ENCODE peak calls at places on chromosomes 7 and 10, in nine cellular contexts. One of them, this sample, is unnamed.

GRCh38 chr7:32070406-32071360 is at the start of gene PDE1C:
- DNase-seq in Panc1: no peak
- DNase-seq in left colon: no peak
- DNase-seq in choroid plexus epithelial cell: no peak
- DNase-seq in activated T-helper 2 cell treated with anti-CD3 and anti-CD28 coated beads, Interferon-gamma antibody, Interleukin-2, Interleukin-4, amounts not matched to agents 10 μg/mL and 5 μg/mL and 100 μg/mL, durations not matched to agents 14 hours and 24 hours and 36 hours: no peak
- DNase-seq in upper lobe of right lung: no peak
- DNase-seq in ELR: peak; percentile 28
- DNase-seq in LHCN-M2: no peak
- DNase-seq in K562: no peak
- DNase-seq in this sample: peak; percentile 33

GRCh38 chr10:108453166-108453565 is 1288.7 kb upstream of the SORCS1 start:
- DNase-seq in LHCN-M2: no peak
- DNase-seq in upper lobe of right lung: no peak
- DNase-seq in left colon: no peak
- DNase-seq in activated T-helper 2 cell treated with anti-CD3 and anti-CD28 coated beads, Interferon-gamma antibody, Interleukin-2, Interleukin-4, amounts not matched to agents 10 μg/mL and 5 μg/mL and 100 μg/mL, durations not matched to agents 14 hours and 24 hours and 36 hours: no peak
- DNase-seq in choroid plexus epithelial cell: no peak
- DNase-seq in K562: no peak
- DNase-seq in Panc1: no peak
- DNase-seq in ELR: no peak
- DNase-seq in this sample: no peak

GRCh38 chr10:61897671-61898434 is 3.6 kb upstream of the ARID5B start:
- DNase-seq in choroid plexus epithelial cell: peak; percentile 75
- DNase-seq in upper lobe of right lung: no peak
- DNase-seq in LHCN-M2: peak; percentile 55
- DNase-seq in ELR: peak; percentile 67
- DNase-seq in K562: peak; percentile 60
- DNase-seq in activated T-helper 2 cell treated with anti-CD3 and anti-CD28 coated beads, Interferon-gamma antibody, Interleukin-2, Interleukin-4, amounts not matched to agents 10 μg/mL and 5 μg/mL and 100 μg/mL, durations not matched to agents 14 hours and 24 hours and 36 hours: no peak
- DNase-seq in left colon: peak; percentile 53
- DNase-seq in Panc1: no peak
- DNase-seq in this sample: peak; percentile 42

GRCh38 chr7:99827040-99827778 is 604 bp upstream of the CYP3A43 start:
- DNase-seq in Panc1: no peak
- DNase-seq in activated T-helper 2 cell treated with anti-CD3 and anti-CD28 coated beads, Interferon-gamma antibody, Interleukin-2, Interleukin-4, amounts not matched to agents 10 μg/mL and 5 μg/mL and 100 μg/mL, durations not matched to agents 14 hours and 24 hours and 36 hours: no peak
- DNase-seq in LHCN-M2: no peak
- DNase-seq in upper lobe of right lung: no peak
- DNase-seq in ELR: no peak
- DNase-seq in choroid plexus epithelial cell: no peak
- DNase-seq in K562: no peak
- DNase-seq in left colon: no peak
- DNase-seq in this sample: no peak

GRCh38 chr7:3244241-3244814 is 56.7 kb upstream of the SDK1 start:
- DNase-seq in K562: no peak
- DNase-seq in LHCN-M2: peak; percentile 74
- DNase-seq in ELR: peak; percentile 81
- DNase-seq in Panc1: peak; percentile 84
- DNase-seq in upper lobe of right lung: no peak
- DNase-seq in activated T-helper 2 cell treated with anti-CD3 and anti-CD28 coated beads, Interferon-gamma antibody, Interleukin-2, Interleukin-4, amounts not matched to agents 10 μg/mL and 5 μg/mL and 100 μg/mL, durations not matched to agents 14 hours and 24 hours and 36 hours: no peak
- DNase-seq in choroid plexus epithelial cell: peak; percentile 56
- DNase-seq in left colon: no peak
- DNase-seq in this sample: peak; percentile 74

GRCh38 chr10:110425684-110426293 is 71.9 kb upstream of the DUSP5 start:
- DNase-seq in ELR: peak; percentile 93
- DNase-seq in LHCN-M2: peak; percentile 98
- DNase-seq in upper lobe of right lung: no peak
- DNase-seq in K562: peak; percentile 51
- DNase-seq in left colon: no peak
- DNase-seq in choroid plexus epithelial cell: peak; percentile 98
- DNase-seq in activated T-helper 2 cell treated with anti-CD3 and anti-CD28 coated beads, Interferon-gamma antibody, Interleukin-2, Interleukin-4, amounts not matched to agents 10 μg/mL and 5 μg/mL and 100 μg/mL, durations not matched to agents 14 hours and 24 hours and 36 hours: peak; percentile 34
- DNase-seq in Panc1: no peak
- DNase-seq in this sample: peak; percentile 99

GRCh38 chr7:128030999-128031681 is at the start of gene LRRC4:
- DNase-seq in left colon: no peak
- DNase-seq in LHCN-M2: peak; percentile 59
- DNase-seq in K562: no peak
- DNase-seq in upper lobe of right lung: peak; percentile 74
- DNase-seq in ELR: peak; percentile 62
- DNase-seq in Panc1: no peak
- DNase-seq in activated T-helper 2 cell treated with anti-CD3 and anti-CD28 coated beads, Interferon-gamma antibody, Interleukin-2, Interleukin-4, amounts not matched to agents 10 μg/mL and 5 μg/mL and 100 μg/mL, durations not matched to agents 14 hours and 24 hours and 36 hours: no peak
- DNase-seq in choroid plexus epithelial cell: peak; percentile 59
- DNase-seq in this sample: peak; percentile 50

GRCh38 chr7:2959343-2959680 is 84.4 kb downstream of the CARD11 start:
- DNase-seq in upper lobe of right lung: peak; percentile 60
- DNase-seq in Panc1: no peak
- DNase-seq in ELR: no peak
- DNase-seq in K562: no peak
- DNase-seq in LHCN-M2: no peak
- DNase-seq in choroid plexus epithelial cell: no peak
- DNase-seq in activated T-helper 2 cell treated with anti-CD3 and anti-CD28 coated beads, Interferon-gamma antibody, Interleukin-2, Interleukin-4, amounts not matched to agents 10 μg/mL and 5 μg/mL and 100 μg/mL, durations not matched to agents 14 hours and 24 hours and 36 hours: no peak
- DNase-seq in left colon: peak; percentile 7
- DNase-seq in this sample: no peak

GRCh38 chr10:77135555-77135954 is 502.1 kb downstream of the KCNMA1 start:
- DNase-seq in left colon: no peak
- DNase-seq in upper lobe of right lung: no peak
- DNase-seq in choroid plexus epithelial cell: no peak
- DNase-seq in ELR: no peak
- DNase-seq in K562: no peak
- DNase-seq in activated T-helper 2 cell treated with anti-CD3 and anti-CD28 coated beads, Interferon-gamma antibody, Interleukin-2, Interleukin-4, amounts not matched to agents 10 μg/mL and 5 μg/mL and 100 μg/mL, durations not matched to agents 14 hours and 24 hours and 36 hours: no peak
- DNase-seq in Panc1: no peak
- DNase-seq in LHCN-M2: no peak
- DNase-seq in this sample: no peak

GRCh38 chr10:110843796-110844616 is 27.7 kb upstream of the PDCD4 start:
- DNase-seq in left colon: peak; percentile 83
- DNase-seq in LHCN-M2: no peak
- DNase-seq in ELR: no peak
- DNase-seq in Panc1: no peak
- DNase-seq in activated T-helper 2 cell treated with anti-CD3 and anti-CD28 coated beads, Interferon-gamma antibody, Interleukin-2, Interleukin-4, amounts not matched to agents 10 μg/mL and 5 μg/mL and 100 μg/mL, durations not matched to agents 14 hours and 24 hours and 36 hours: no peak
- DNase-seq in choroid plexus epithelial cell: no peak
- DNase-seq in K562: no peak
- DNase-seq in upper lobe of right lung: no peak
- DNase-seq in this sample: no peak

GRCh38 chr7:20340839-20341238 is 10.1 kb downstream of the ITGB8 start:
- DNase-seq in Panc1: no peak
- DNase-seq in K562: no peak
- DNase-seq in LHCN-M2: no peak
- DNase-seq in choroid plexus epithelial cell: no peak
- DNase-seq in upper lobe of right lung: no peak
- DNase-seq in ELR: no peak
- DNase-seq in left colon: peak; percentile 38
- DNase-seq in activated T-helper 2 cell treated with anti-CD3 and anti-CD28 coated beads, Interferon-gamma antibody, Interleukin-2, Interleukin-4, amounts not matched to agents 10 μg/mL and 5 μg/mL and 100 μg/mL, durations not matched to agents 14 hours and 24 hours and 36 hours: no peak
- DNase-seq in this sample: peak; percentile 69

GRCh38 chr10:96416643-96417042 is 57.8 kb upstream of the OPALIN start:
- DNase-seq in left colon: peak; percentile 56
- DNase-seq in LHCN-M2: no peak
- DNase-seq in Panc1: no peak
- DNase-seq in activated T-helper 2 cell treated with anti-CD3 and anti-CD28 coated beads, Interferon-gamma antibody, Interleukin-2, Interleukin-4, amounts not matched to agents 10 μg/mL and 5 μg/mL and 100 μg/mL, durations not matched to agents 14 hours and 24 hours and 36 hours: no peak
- DNase-seq in K562: no peak
- DNase-seq in ELR: no peak
- DNase-seq in upper lobe of right lung: no peak
- DNase-seq in choroid plexus epithelial cell: peak; percentile 42
- DNase-seq in this sample: no peak

GRCh38 chr7:767580-767940 is 40.5 kb upstream of the PRKAR1B start:
- DNase-seq in left colon: no peak
- DNase-seq in ELR: no peak
- DNase-seq in Panc1: no peak
- DNase-seq in choroid plexus epithelial cell: peak; percentile 99
- DNase-seq in activated T-helper 2 cell treated with anti-CD3 and anti-CD28 coated beads, Interferon-gamma antibody, Interleukin-2, Interleukin-4, amounts not matched to agents 10 μg/mL and 5 μg/mL and 100 μg/mL, durations not matched to agents 14 hours and 24 hours and 36 hours: no peak
- DNase-seq in upper lobe of right lung: no peak
- DNase-seq in K562: no peak
- DNase-seq in LHCN-M2: no peak
- DNase-seq in this sample: peak; percentile 96

GRCh38 chr10:72924351-72924750 is 30.3 kb downstream of the PLA2G12B start:
- DNase-seq in left colon: no peak
- DNase-seq in LHCN-M2: no peak
- DNase-seq in K562: no peak
- DNase-seq in Panc1: no peak
- DNase-seq in ELR: no peak
- DNase-seq in activated T-helper 2 cell treated with anti-CD3 and anti-CD28 coated beads, Interferon-gamma antibody, Interleukin-2, Interleukin-4, amounts not matched to agents 10 μg/mL and 5 μg/mL and 100 μg/mL, durations not matched to agents 14 hours and 24 hours and 36 hours: no peak
- DNase-seq in upper lobe of right lung: no peak
- DNase-seq in choroid plexus epithelial cell: no peak
- DNase-seq in this sample: no peak

GRCh38 chr7:26151953-26152781 is at the start of gene NFE2L3:
- DNase-seq in upper lobe of right lung: peak; percentile 91
- DNase-seq in Panc1: no peak
- DNase-seq in ELR: peak; percentile 85
- DNase-seq in K562: peak; percentile 92
- DNase-seq in choroid plexus epithelial cell: peak; percentile 77
- DNase-seq in LHCN-M2: peak; percentile 59
- DNase-seq in left colon: peak; percentile 87
- DNase-seq in activated T-helper 2 cell treated with anti-CD3 and anti-CD28 coated beads, Interferon-gamma antibody, Interleukin-2, Interleukin-4, amounts not matched to agents 10 μg/mL and 5 μg/mL and 100 μg/mL, durations not matched to agents 14 hours and 24 hours and 36 hours: peak; percentile 82
- DNase-seq in this sample: peak; percentile 90

GRCh38 chr10:23432161-23432560 is 6.7 kb upstream of the OTUD1 start:
- DNase-seq in upper lobe of right lung: no peak
- DNase-seq in LHCN-M2: no peak
- DNase-seq in Panc1: no peak
- DNase-seq in K562: no peak
- DNase-seq in choroid plexus epithelial cell: no peak
- DNase-seq in left colon: peak; percentile 49
- DNase-seq in ELR: peak; percentile 17
- DNase-seq in activated T-helper 2 cell treated with anti-CD3 and anti-CD28 coated beads, Interferon-gamma antibody, Interleukin-2, Interleukin-4, amounts not matched to agents 10 μg/mL and 5 μg/mL and 100 μg/mL, durations not matched to agents 14 hours and 24 hours and 36 hours: no peak
- DNase-seq in this sample: no peak

GRCh38 chr7:55019329-55019690 is 493 bp downstream of the EGFR start:
- DNase-seq in ELR: peak; percentile 49
- DNase-seq in LHCN-M2: peak; percentile 39
- DNase-seq in left colon: peak; percentile 72
- DNase-seq in choroid plexus epithelial cell: no peak
- DNase-seq in activated T-helper 2 cell treated with anti-CD3 and anti-CD28 coated beads, Interferon-gamma antibody, Interleukin-2, Interleukin-4, amounts not matched to agents 10 μg/mL and 5 μg/mL and 100 μg/mL, durations not matched to agents 14 hours and 24 hours and 36 hours: no peak
- DNase-seq in upper lobe of right lung: peak; percentile 88
- DNase-seq in K562: no peak
- DNase-seq in Panc1: no peak
- DNase-seq in this sample: no peak

GRCh38 chr7:32161708-32162107 is 91.5 kb upstream of the PDE1C start:
- DNase-seq in choroid plexus epithelial cell: peak; percentile 87
- DNase-seq in upper lobe of right lung: no peak
- DNase-seq in K562: no peak
- DNase-seq in ELR: peak; percentile 82
- DNase-seq in activated T-helper 2 cell treated with anti-CD3 and anti-CD28 coated beads, Interferon-gamma antibody, Interleukin-2, Interleukin-4, amounts not matched to agents 10 μg/mL and 5 μg/mL and 100 μg/mL, durations not matched to agents 14 hours and 24 hours and 36 hours: no peak
- DNase-seq in Panc1: no peak
- DNase-seq in left colon: no peak
- DNase-seq in LHCN-M2: peak; percentile 39
- DNase-seq in this sample: peak; percentile 90

GRCh38 chr10:33377658-33378025 is 43.2 kb upstream of the NRP1 start:
- DNase-seq in activated T-helper 2 cell treated with anti-CD3 and anti-CD28 coated beads, Interferon-gamma antibody, Interleukin-2, Interleukin-4, amounts not matched to agents 10 μg/mL and 5 μg/mL and 100 μg/mL, durations not matched to agents 14 hours and 24 hours and 36 hours: no peak
- DNase-seq in left colon: no peak
- DNase-seq in choroid plexus epithelial cell: peak; percentile 66
- DNase-seq in K562: no peak
- DNase-seq in Panc1: no peak
- DNase-seq in LHCN-M2: peak; percentile 76
- DNase-seq in upper lobe of right lung: no peak
- DNase-seq in ELR: peak; percentile 85
- DNase-seq in this sample: peak; percentile 73

GRCh38 chr7:27091936-27092752 is 3.7 kb downstream of the HOXA1 start:
- DNase-seq in activated T-helper 2 cell treated with anti-CD3 and anti-CD28 coated beads, Interferon-gamma antibody, Interleukin-2, Interleukin-4, amounts not matched to agents 10 μg/mL and 5 μg/mL and 100 μg/mL, durations not matched to agents 14 hours and 24 hours and 36 hours: no peak
- DNase-seq in ELR: no peak
- DNase-seq in choroid plexus epithelial cell: no peak
- DNase-seq in LHCN-M2: no peak
- DNase-seq in K562: no peak
- DNase-seq in Panc1: no peak
- DNase-seq in left colon: no peak
- DNase-seq in upper lobe of right lung: no peak
- DNase-seq in this sample: no peak

GRCh38 chr7:4718071-4718470 is 36.0 kb downstream of the FOXK1 start:
- DNase-seq in Panc1: no peak
- DNase-seq in ELR: no peak
- DNase-seq in left colon: no peak
- DNase-seq in K562: no peak
- DNase-seq in activated T-helper 2 cell treated with anti-CD3 and anti-CD28 coated beads, Interferon-gamma antibody, Interleukin-2, Interleukin-4, amounts not matched to agents 10 μg/mL and 5 μg/mL and 100 μg/mL, durations not matched to agents 14 hours and 24 hours and 36 hours: no peak
- DNase-seq in LHCN-M2: no peak
- DNase-seq in upper lobe of right lung: no peak
- DNase-seq in choroid plexus epithelial cell: no peak
- DNase-seq in this sample: no peak

GRCh38 chr10:316390-316789 is 181.1 kb downstream of the ZMYND11 start:
- DNase-seq in left colon: no peak
- DNase-seq in ELR: no peak
- DNase-seq in choroid plexus epithelial cell: no peak
- DNase-seq in Panc1: no peak
- DNase-seq in K562: no peak
- DNase-seq in activated T-helper 2 cell treated with anti-CD3 and anti-CD28 coated beads, Interferon-gamma antibody, Interleukin-2, Interleukin-4, amounts not matched to agents 10 μg/mL and 5 μg/mL and 100 μg/mL, durations not matched to agents 14 hours and 24 hours and 36 hours: no peak
- DNase-seq in upper lobe of right lung: peak; percentile 30
- DNase-seq in LHCN-M2: no peak
- DNase-seq in this sample: no peak

GRCh38 chr10:120477006-120477722 is 20.1 kb downstream of the PLPP4 start:
- DNase-seq in LHCN-M2: no peak
- DNase-seq in activated T-helper 2 cell treated with anti-CD3 and anti-CD28 coated beads, Interferon-gamma antibody, Interleukin-2, Interleukin-4, amounts not matched to agents 10 μg/mL and 5 μg/mL and 100 μg/mL, durations not matched to agents 14 hours and 24 hours and 36 hours: no peak
- DNase-seq in choroid plexus epithelial cell: peak; percentile 46
- DNase-seq in ELR: peak; percentile 51
- DNase-seq in upper lobe of right lung: no peak
- DNase-seq in left colon: no peak
- DNase-seq in K562: no peak
- DNase-seq in Panc1: no peak
- DNase-seq in this sample: peak; percentile 53

GRCh38 chr7:79714081-79714480 is 260.6 kb upstream of the MAGI2 start:
- DNase-seq in ELR: no peak
- DNase-seq in left colon: no peak
- DNase-seq in K562: no peak
- DNase-seq in Panc1: no peak
- DNase-seq in activated T-helper 2 cell treated with anti-CD3 and anti-CD28 coated beads, Interferon-gamma antibody, Interleukin-2, Interleukin-4, amounts not matched to agents 10 μg/mL and 5 μg/mL and 100 μg/mL, durations not matched to agents 14 hours and 24 hours and 36 hours: no peak
- DNase-seq in upper lobe of right lung: no peak
- DNase-seq in LHCN-M2: no peak
- DNase-seq in choroid plexus epithelial cell: no peak
- DNase-seq in this sample: no peak

GRCh38 chr10:79102056-79102874 is 33.5 kb downstream of the ZMIZ1 start:
- DNase-seq in activated T-helper 2 cell treated with anti-CD3 and anti-CD28 coated beads, Interferon-gamma antibody, Interleukin-2, Interleukin-4, amounts not matched to agents 10 μg/mL and 5 μg/mL and 100 μg/mL, durations not matched to agents 14 hours and 24 hours and 36 hours: no peak
- DNase-seq in Panc1: no peak
- DNase-seq in LHCN-M2: peak; percentile 39
- DNase-seq in choroid plexus epithelial cell: peak; percentile 50
- DNase-seq in K562: peak; percentile 45
- DNase-seq in left colon: peak; percentile 71
- DNase-seq in upper lobe of right lung: no peak
- DNase-seq in ELR: no peak
- DNase-seq in this sample: peak; percentile 55

GRCh38 chr7:12685550-12685949 is 1.9 kb upstream of the ARL4A start:
- DNase-seq in K562: no peak
- DNase-seq in upper lobe of right lung: no peak
- DNase-seq in left colon: peak; percentile 35
- DNase-seq in choroid plexus epithelial cell: peak; percentile 69
- DNase-seq in activated T-helper 2 cell treated with anti-CD3 and anti-CD28 coated beads, Interferon-gamma antibody, Interleukin-2, Interleukin-4, amounts not matched to agents 10 μg/mL and 5 μg/mL and 100 μg/mL, durations not matched to agents 14 hours and 24 hours and 36 hours: peak; percentile 31
- DNase-seq in LHCN-M2: peak; percentile 58
- DNase-seq in ELR: peak; percentile 32
- DNase-seq in Panc1: no peak
- DNase-seq in this sample: peak; percentile 59

GRCh38 chr7:122692769-122693309 is 6.1 kb downstream of the RNF133 start:
- DNase-seq in choroid plexus epithelial cell: no peak
- DNase-seq in left colon: no peak
- DNase-seq in Panc1: no peak
- DNase-seq in activated T-helper 2 cell treated with anti-CD3 and anti-CD28 coated beads, Interferon-gamma antibody, Interleukin-2, Interleukin-4, amounts not matched to agents 10 μg/mL and 5 μg/mL and 100 μg/mL, durations not matched to agents 14 hours and 24 hours and 36 hours: no peak
- DNase-seq in K562: no peak
- DNase-seq in LHCN-M2: no peak
- DNase-seq in upper lobe of right lung: no peak
- DNase-seq in ELR: no peak
- DNase-seq in this sample: no peak

GRCh38 chr7:55964261-55964801 is at the start of gene NIPSNAP2:
- DNase-seq in upper lobe of right lung: no peak
- DNase-seq in Panc1: no peak
- DNase-seq in choroid plexus epithelial cell: peak; percentile 44
- DNase-seq in LHCN-M2: peak; percentile 58
- DNase-seq in ELR: peak; percentile 69
- DNase-seq in activated T-helper 2 cell treated with anti-CD3 and anti-CD28 coated beads, Interferon-gamma antibody, Interleukin-2, Interleukin-4, amounts not matched to agents 10 μg/mL and 5 μg/mL and 100 μg/mL, durations not matched to agents 14 hours and 24 hours and 36 hours: peak; percentile 55
- DNase-seq in left colon: peak; percentile 48
- DNase-seq in K562: peak; percentile 87
- DNase-seq in this sample: peak; percentile 81

GRCh38 chr10:124601016-124601415 is 139.4 kb downstream of the LHPP start:
- DNase-seq in ELR: no peak
- DNase-seq in LHCN-M2: no peak
- DNase-seq in Panc1: no peak
- DNase-seq in K562: no peak
- DNase-seq in activated T-helper 2 cell treated with anti-CD3 and anti-CD28 coated beads, Interferon-gamma antibody, Interleukin-2, Interleukin-4, amounts not matched to agents 10 μg/mL and 5 μg/mL and 100 μg/mL, durations not matched to agents 14 hours and 24 hours and 36 hours: no peak
- DNase-seq in choroid plexus epithelial cell: no peak
- DNase-seq in left colon: no peak
- DNase-seq in upper lobe of right lung: no peak
- DNase-seq in this sample: no peak

GRCh38 chr7:132858251-132858650 is 223.6 kb downstream of the CHCHD3 start:
- DNase-seq in choroid plexus epithelial cell: no peak
- DNase-seq in activated T-helper 2 cell treated with anti-CD3 and anti-CD28 coated beads, Interferon-gamma antibody, Interleukin-2, Interleukin-4, amounts not matched to agents 10 μg/mL and 5 μg/mL and 100 μg/mL, durations not matched to agents 14 hours and 24 hours and 36 hours: no peak
- DNase-seq in ELR: no peak
- DNase-seq in LHCN-M2: no peak
- DNase-seq in left colon: no peak
- DNase-seq in K562: no peak
- DNase-seq in Panc1: no peak
- DNase-seq in upper lobe of right lung: no peak
- DNase-seq in this sample: no peak

GRCh38 chr7:27134392-27134791 is 3.8 kb upstream of the HOXA4 start:
- DNase-seq in choroid plexus epithelial cell: no peak
- DNase-seq in left colon: peak; percentile 39
- DNase-seq in activated T-helper 2 cell treated with anti-CD3 and anti-CD28 coated beads, Interferon-gamma antibody, Interleukin-2, Interleukin-4, amounts not matched to agents 10 μg/mL and 5 μg/mL and 100 μg/mL, durations not matched to agents 14 hours and 24 hours and 36 hours: no peak
- DNase-seq in LHCN-M2: peak; percentile 97
- DNase-seq in upper lobe of right lung: no peak
- DNase-seq in Panc1: no peak
- DNase-seq in K562: no peak
- DNase-seq in ELR: peak; percentile 95
- DNase-seq in this sample: peak; percentile 78

This sample was measured in kidney tubule cell.